ENCODE peak calls at places on chromosome 9, in nine cellular contexts. P is body of pancreas, L is cardiac muscle cell, K is lung, V is IMR-90, X is endothelial cell of umbilical vein, Z is ovary, W is stomach, Y is right lobe of liver. O is an unnamed sample.

GRCh38 chr9:130834371-130835311 is at the start of gene ABL1:
- DNase-seq in P (peak), L (peak), K (peak), V (peak), X (peak), Z (peak), W (peak), Y (peak), O (peak)

GRCh38 chr9:2269778-2270177 is 254.6 kb downstream of the SMARCA2 start:
- DNase-seq in P (no peak), L (no peak), K (no peak), V (no peak), X (no peak), Z (no peak), W (no peak), Y (no peak), O (no peak)

GRCh38 chr9:36149197-36149596 is 12.7 kb downstream of the GLIPR2 start:
- DNase-seq in P (no peak), L (peak), K (no peak), V (peak), X (peak), Z (peak), W (no peak), Y (no peak), O (no peak)

GRCh38 chr9:16436545-16436944 is 433.9 kb downstream of the BNC2 start:
- DNase-seq in P (no peak), L (no peak), K (no peak), V (no peak), X (no peak), Z (no peak), W (no peak), Y (no peak), O (no peak)

GRCh38 chr9:113352006-113352405 is 2.7 kb downstream of the BSPRY start:
- DNase-seq in P (no peak), L (no peak), K (no peak), V (no peak), X (no peak), Z (no peak), W (no peak), Y (no peak), O (no peak)

GRCh38 chr9:73348485-73348884 is 196.8 kb downstream of the ANXA1 start:
- DNase-seq in P (no peak), L (peak), K (no peak), V (no peak), X (no peak), Z (no peak), W (no peak), Y (no peak), O (no peak)

GRCh38 chr9:14983599-14983998 is 73.4 kb upstream of the FREM1 start:
- DNase-seq in P (no peak), L (no peak), K (no peak), V (no peak), X (no peak), Z (no peak), W (no peak), Y (no peak), O (no peak)

GRCh38 chr9:34590376-34591090 is 1.0 kb upstream of the CNTFR start:
- DNase-seq in P (no peak), L (no peak), K (no peak), V (no peak), X (peak), Z (no peak), W (no peak), Y (peak), O (no peak)

GRCh38 chr9:79617395-79617794 is 45.6 kb downstream of the TLE4 start:
- DNase-seq in P (peak), L (peak), K (peak), V (peak), X (no peak), Z (peak), W (peak), Y (peak), O (no peak)

GRCh38 chr9:74025402-74025894 is 471.7 kb upstream of the RORB start:
- DNase-seq in P (no peak), L (peak), K (no peak), V (no peak), X (no peak), Z (no peak), W (no peak), Y (no peak), O (no peak)

GRCh38 chr9:114174876-114175771 is 19.8 kb downstream of the COL27A1 start:
- DNase-seq in P (no peak), L (peak), K (no peak), V (peak), X (no peak), Z (no peak), W (no peak), Y (peak), O (no peak)

GRCh38 chr9:20508242-20508641 is 114.1 kb downstream of the MLLT3 start:
- DNase-seq in P (no peak), L (no peak), K (no peak), V (no peak), X (no peak), Z (no peak), W (no peak), Y (no peak), O (no peak)

GRCh38 chr9:106752581-106752980 is 110.4 kb upstream of the ZNF462 start:
- DNase-seq in P (no peak), L (no peak), K (no peak), V (peak), X (no peak), Z (no peak), W (no peak), Y (no peak), O (no peak)

GRCh38 chr9:134551657-134552348 is 89.8 kb upstream of the COL5A1 start:
- DNase-seq in P (no peak), L (peak), K (no peak), V (peak), X (peak), Z (no peak), W (no peak), Y (no peak), O (peak)

GRCh38 chr9:118583414-118583813 is 785.8 kb downstream of the BRINP1 start:
- DNase-seq in P (no peak), L (no peak), K (no peak), V (no peak), X (no peak), Z (no peak), W (no peak), Y (no peak), O (no peak)

GRCh38 chr9:98399950-98400683 is 144.7 kb upstream of the TBC1D2 start:
- DNase-seq in P (no peak), L (no peak), K (no peak), V (no peak), X (no peak), Z (no peak), W (no peak), Y (no peak), O (no peak)

GRCh38 chr9:78144663-78145377 is 91.1 kb upstream of the CEP78 start:
- DNase-seq in P (no peak), L (peak), K (no peak), V (no peak), X (peak), Z (no peak), W (no peak), Y (no peak), O (no peak)

GRCh38 chr9:112494153-112494552 is 7.5 kb downstream of the KIAA1958 start:
- DNase-seq in P (no peak), L (no peak), K (no peak), V (no peak), X (no peak), Z (no peak), W (no peak), Y (no peak), O (no peak)

GRCh38 chr9:1115370-1115769 is 65.2 kb downstream of the DMRT2 start:
- DNase-seq in P (no peak), L (no peak), K (no peak), V (no peak), X (no peak), Z (no peak), W (no peak), Y (no peak), O (no peak)

GRCh38 chr9:127368852-127369402 is 28.0 kb upstream of the SLC2A8 start:
- DNase-seq in P (no peak), L (no peak), K (no peak), V (no peak), X (no peak), Z (no peak), W (no peak), Y (no peak), O (no peak)

GRCh38 chr9:127370147-127370579 is 26.8 kb upstream of the SLC2A8 start:
- DNase-seq in P (no peak), L (no peak), K (no peak), V (no peak), X (no peak), Z (no peak), W (no peak), Y (no peak), O (no peak)

GRCh38 chr9:127366594-127366993 is 30.4 kb upstream of the SLC2A8 start:
- DNase-seq in P (no peak), L (no peak), K (no peak), V (no peak), X (no peak), Z (no peak), W (no peak), Y (no peak), O (no peak)

GRCh38 chr9:127370651-127371648 is 26.0 kb upstream of the SLC2A8 start:
- DNase-seq in P (no peak), L (no peak), K (no peak), V (no peak), X (no peak), Z (no peak), W (no peak), Y (no peak), O (no peak)

DNA sequence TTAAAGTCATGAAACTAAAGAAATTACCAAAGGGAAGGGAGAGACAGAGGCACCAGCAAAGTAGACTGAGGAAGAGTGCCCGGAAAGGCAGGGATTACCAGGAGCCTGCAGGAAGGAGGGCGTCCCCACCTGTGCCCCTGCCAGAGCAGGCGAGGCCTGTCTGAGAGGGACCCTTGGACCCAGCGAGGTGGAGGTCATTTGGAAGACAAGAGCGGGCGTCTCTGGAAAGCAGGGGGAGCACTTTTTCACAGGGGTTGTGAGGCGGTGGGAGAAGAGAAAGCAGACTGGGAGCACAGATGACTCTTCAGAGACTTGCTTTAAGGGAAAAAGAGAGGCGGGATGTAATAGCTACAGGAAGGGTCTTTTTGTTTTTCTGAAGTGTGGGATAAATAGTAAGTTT is 27.5 kb upstream of the SLC2A8 start:
- DNase-seq in P (no peak), L (no peak), K (no peak), V (no peak), X (no peak), Z (no peak), W (no peak), Y (no peak), O (no peak)
- H3K27ac ChIP-seq in P (no peak), L (peak), K (no peak), V (no peak), X (no peak), Z (no peak), W (no peak), Y (no peak), O (no peak)

GRCh38 chr9:123300554-123300953 is 32.2 kb upstream of the STRBP start:
- DNase-seq in P (no peak), L (no peak), K (no peak), V (no peak), X (no peak), Z (no peak), W (no peak), Y (no peak), O (no peak)
- H3K27ac ChIP-seq in P (no peak), L (peak), K (no peak), V (no peak), X (no peak), Z (no peak), W (no peak), Y (no peak), O (peak)

DNA sequence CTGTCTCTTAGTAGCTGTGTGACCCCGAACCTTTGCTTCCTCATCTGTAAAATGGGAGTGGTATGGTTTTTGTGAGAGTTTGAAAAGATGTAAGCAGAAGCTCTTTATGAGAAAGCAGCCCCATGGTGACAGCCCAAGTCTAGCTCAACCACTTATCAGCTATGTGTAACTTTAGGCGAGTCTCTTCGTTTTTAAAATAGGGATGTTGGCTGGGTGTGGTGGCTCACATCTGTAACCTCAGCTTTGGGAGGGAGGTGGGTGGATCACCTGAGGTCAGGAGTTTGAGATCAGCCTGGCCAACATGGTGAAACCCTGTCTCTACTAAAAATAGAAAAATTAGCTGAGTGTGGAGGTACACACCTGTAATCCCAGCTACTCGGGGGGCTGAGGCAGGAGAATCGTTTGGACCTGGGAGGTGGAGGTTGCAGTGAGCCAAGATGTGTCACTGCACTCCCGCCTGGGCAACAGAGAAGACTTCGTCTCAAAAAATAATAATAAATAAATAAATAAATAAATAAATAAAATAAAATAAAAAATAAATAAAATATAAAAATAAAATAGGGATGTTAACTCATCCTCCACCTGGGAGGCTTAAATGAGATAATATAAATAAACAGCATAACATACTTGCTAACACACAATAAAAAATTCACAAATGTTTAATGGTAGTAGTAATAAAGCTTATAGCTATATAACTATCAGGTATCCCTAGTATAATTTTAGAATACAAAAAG is 71.7 kb downstream of the APBA1 start:
- DNase-seq in P (no peak), L (no peak), K (no peak), V (no peak), X (no peak), Z (no peak), W (no peak), Y (no peak), O (no peak)
- H3K27ac ChIP-seq in P (no peak), L (no peak), K (no peak), V (no peak), X (no peak), Z (no peak), W (no peak), Y (no peak), O (no peak)

DNA sequence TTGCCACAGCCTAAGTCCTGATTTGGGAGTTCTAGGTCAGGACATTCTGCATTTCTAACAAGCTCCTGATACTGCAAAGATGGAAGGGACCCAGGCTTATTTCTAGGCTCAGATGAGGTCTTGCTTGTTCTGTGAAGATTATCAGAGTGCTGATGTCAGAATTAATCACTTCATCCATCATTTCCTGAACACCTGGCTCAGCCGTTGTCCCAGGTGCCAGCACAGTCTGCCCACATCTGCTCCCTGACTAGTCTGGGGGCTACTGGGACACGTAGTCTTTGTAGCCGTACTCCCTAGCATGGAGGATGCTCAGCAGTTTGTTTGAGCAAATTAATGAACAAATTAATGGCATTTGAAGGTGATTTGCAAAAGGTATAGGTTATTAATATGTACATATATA is 17.9 kb upstream of the SPINK4 start:
- DNase-seq in P (no peak), L (no peak), K (no peak), V (no peak), X (no peak), Z (no peak), W (no peak), Y (no peak), O (no peak)
- H3K27ac ChIP-seq in P (no peak), L (no peak), K (no peak), V (no peak), X (no peak), Z (no peak), W (no peak), Y (no peak), O (no peak)

GRCh38 chr9:90421786-90422185 is 220.8 kb downstream of the DIRAS2 start:
- DNase-seq in P (no peak), L (no peak), K (no peak), V (no peak), X (no peak), Z (no peak), W (no peak), Y (no peak), O (no peak)
- H3K27ac ChIP-seq in P (no peak), L (no peak), K (no peak), V (no peak), X (no peak), Z (no peak), W (no peak), Y (no peak), O (no peak)

GRCh38 chr9:107948086-107948485 is 458.5 kb upstream of the KLF4 start:
- DNase-seq in P (no peak), L (no peak), K (no peak), V (no peak), X (no peak), Z (no peak), W (no peak), Y (no peak), O (no peak)
- H3K27ac ChIP-seq in P (no peak), L (no peak), K (no peak), V (no peak), X (no peak), Z (no peak), W (no peak), Y (no peak), O (no peak)

GRCh38 chr9:121275781-121276658 is 8.1 kb downstream of the GSN start:
- DNase-seq in P (no peak), L (no peak), K (no peak), V (no peak), X (no peak), Z (no peak), W (no peak), Y (no peak), O (no peak)
- H3K27ac ChIP-seq in P (no peak), L (no peak), K (no peak), V (peak), X (no peak), Z (no peak), W (peak), Y (no peak), O (peak)

DNA sequence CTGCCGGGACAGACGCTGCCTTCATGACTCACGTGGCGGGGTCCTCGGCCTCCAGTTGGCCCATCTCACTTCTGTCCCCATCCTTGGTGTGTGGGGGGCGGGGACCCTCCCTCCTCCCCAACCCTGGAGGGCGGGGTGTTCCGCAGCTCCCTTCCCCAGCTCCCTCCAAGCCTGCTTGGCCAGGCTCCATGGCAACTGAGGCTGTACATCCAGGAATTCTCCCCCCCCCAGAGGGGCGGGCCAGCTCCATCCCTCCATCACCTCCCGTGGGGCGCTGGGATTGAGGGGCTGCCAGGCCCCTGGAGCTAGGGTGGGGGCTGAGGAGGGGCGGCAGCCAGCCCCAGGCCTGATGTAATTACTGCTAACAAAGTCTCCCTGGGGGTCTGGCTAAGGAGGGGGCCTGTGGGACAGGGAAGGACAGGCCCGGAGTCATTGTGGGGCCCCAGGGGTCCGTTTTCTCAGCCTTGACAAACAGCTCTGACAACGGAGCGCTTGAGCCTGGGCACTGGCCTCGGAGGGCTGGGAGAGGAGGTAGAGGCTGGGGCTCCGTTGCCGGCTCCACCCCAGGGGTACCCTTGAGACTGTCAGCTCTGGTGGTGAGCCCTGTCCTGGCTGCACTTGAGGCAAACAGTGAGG is 8.0 kb downstream of the DIPK1B start:
- DNase-seq in P (no peak), L (peak), K (no peak), V (no peak), X (peak), Z (no peak), W (no peak), Y (no peak), O (peak)
- H3K27ac ChIP-seq in P (no peak), L (peak), K (peak), V (no peak), X (peak), Z (no peak), W (peak), Y (no peak), O (peak)

GRCh38 chr9:133188006-133188842 is 20.8 kb downstream of the OBP2B start:
- DNase-seq in P (no peak), L (no peak), K (no peak), V (no peak), X (no peak), Z (no peak), W (no peak), Y (no peak), O (no peak)
- H3K27ac ChIP-seq in P (no peak), L (no peak), K (no peak), V (no peak), X (no peak), Z (no peak), W (no peak), Y (no peak), O (no peak)

O was measured in left ventricle myocardium inferior.